ENCODE peak calls at places on chromosomes 11 and 22, in seven cellular contexts. A is AG10803, T is left ventricle myocardium inferior, G is uterus, U is neural crest cell, I is GM06990, K is progenitor cell of endocrine pancreas. Q is an unnamed sample.

GRCh38 chr11:62542750-62543567 is 3.6 kb downstream of the AHNAK start:
- DNase-seq in A (peak), T (peak), I (peak), K (peak), U (peak), G (peak), Q (peak)

GRCh38 chr11:132301900-132302299 is 931.5 kb downstream of the NTM start:
- DNase-seq in G (no peak), K (no peak), T (no peak), A (no peak), U (no peak), I (no peak), Q (no peak)

GRCh38 chr22:44486538-44486937 is 11.5 kb downstream of the RTL6 start:
- DNase-seq in U (no peak), K (no peak), A (no peak), I (no peak), T (no peak), G (no peak), Q (no peak)

GRCh38 chr22:49094151-49094550 is 733.5 kb downstream of the BRD1 start:
- DNase-seq in A (no peak), G (no peak), T (no peak), K (no peak), U (no peak), I (no peak), Q (no peak)

GRCh38 chr22:35046744-35047462 is 19.1 kb upstream of the ISX start:
- DNase-seq in K (no peak), I (no peak), T (no peak), A (no peak), U (no peak), G (no peak), Q (no peak)

GRCh38 chr22:20131593-20131855 is at the start of gene ZDHHC8:
- DNase-seq in I (peak), U (no peak), T (peak), A (peak), K (no peak), G (no peak), Q (peak)

GRCh38 chr22:42324566-42324965 is 54.1 kb upstream of the TCF20 start:
- DNase-seq in K (no peak), A (no peak), T (no peak), G (no peak), U (no peak), I (no peak), Q (no peak)

GRCh38 chr11:47616726-47617416 is 22.7 kb upstream of the C1QTNF4 start:
- DNase-seq in A (peak), I (no peak), U (peak), T (no peak), K (no peak), G (peak), Q (peak)

GRCh38 chr22:18068381-18068988 is 9.3 kb upstream of the PEX26 start:
- DNase-seq in I (no peak), T (no peak), K (no peak), G (peak), A (peak), U (no peak), Q (no peak)

GRCh38 chr11:120153221-120153620 is 15.3 kb upstream of the TRIM29 start:
- DNase-seq in U (no peak), G (no peak), K (no peak), A (no peak), I (no peak), T (no peak), Q (no peak)

GRCh38 chr11:111570796-111571195 is 30.3 kb downstream of the LAYN start:
- DNase-seq in G (no peak), I (no peak), U (no peak), K (no peak), T (no peak), A (no peak), Q (no peak)

GRCh38 chr22:25399649-25400151 is 164.8 kb upstream of the GRK3 start:
- DNase-seq in U (no peak), G (no peak), T (no peak), I (no peak), K (no peak), A (no peak), Q (no peak)

GRCh38 chr11:75557649-75558494 is 4.2 kb upstream of the SERPINH1 start:
- DNase-seq in A (peak), K (no peak), T (no peak), I (no peak), G (peak), U (no peak), Q (no peak)

GRCh38 chr22:21009638-21010425 is 5.1 kb upstream of the P2RX6 start:
- DNase-seq in U (peak), I (no peak), A (peak), K (peak), T (no peak), G (no peak), Q (no peak)

GRCh38 chr11:68343761-68344256 is 31.4 kb downstream of the LRP5 start:
- DNase-seq in K (no peak), G (no peak), I (no peak), U (no peak), A (no peak), T (no peak), Q (no peak)

GRCh38 chr11:114564836-114565235 is 5.2 kb upstream of the NXPE1 start:
- DNase-seq in I (no peak), K (no peak), G (no peak), U (no peak), A (peak), T (no peak), Q (no peak)

GRCh38 chr11:33682446-33682845 is 18.2 kb downstream of the C11orf91 start:
- DNase-seq in U (no peak), K (no peak), T (no peak), G (no peak), I (no peak), A (no peak), Q (no peak)

GRCh38 chr11:8604078-8604723 is 10.2 kb upstream of the STK33 start:
- DNase-seq in U (peak), I (peak), K (peak), A (peak), G (peak), T (peak), Q (peak)
- TF ChIP-seq CTCF in U (peak), I (peak), K (peak), A (peak), G (no peak), T (peak), Q (peak)

GRCh38 chr11:107017433-107018227 is 646 bp downstream of the GUCY1A2 start:
- DNase-seq in T (peak), A (peak), I (peak), U (peak), K (peak), G (peak), Q (peak)
- TF ChIP-seq CTCF in T (peak), A (peak), I (peak), U (peak), K (peak), G (peak), Q (peak)

GRCh38 chr11:63829823-63830489 is 9.0 kb upstream of the MARK2 start:
- DNase-seq in G (no peak), K (no peak), A (no peak), U (peak), I (no peak), T (no peak), Q (peak)
- TF ChIP-seq CTCF in G (no peak), K (peak), A (no peak), U (peak), I (peak), T (peak), Q (peak)

GRCh38 chr11:65377777-65378176 is 4.7 kb downstream of the SLC25A45 start:
- DNase-seq in K (no peak), U (no peak), A (no peak), I (no peak), G (no peak), T (no peak), Q (no peak)
- TF ChIP-seq CTCF in K (peak), U (no peak), A (no peak), I (no peak), G (no peak), T (no peak), Q (no peak)

GRCh38 chr11:3953327-3953726 is 97.9 kb downstream of the STIM1 start:
- DNase-seq in G (no peak), U (no peak), A (no peak), I (no peak), K (no peak), T (no peak), Q (no peak)
- TF ChIP-seq CTCF in G (no peak), U (no peak), A (no peak), I (no peak), K (no peak), T (no peak), Q (no peak)

GRCh38 chr22:29603358-29604191 is at the start of gene NF2:
- DNase-seq in G (peak), T (peak), A (peak), U (peak), I (peak), K (peak), Q (peak)
- TF ChIP-seq CTCF in G (no peak), T (no peak), A (no peak), U (no peak), I (no peak), K (no peak), Q (peak)

DNA sequence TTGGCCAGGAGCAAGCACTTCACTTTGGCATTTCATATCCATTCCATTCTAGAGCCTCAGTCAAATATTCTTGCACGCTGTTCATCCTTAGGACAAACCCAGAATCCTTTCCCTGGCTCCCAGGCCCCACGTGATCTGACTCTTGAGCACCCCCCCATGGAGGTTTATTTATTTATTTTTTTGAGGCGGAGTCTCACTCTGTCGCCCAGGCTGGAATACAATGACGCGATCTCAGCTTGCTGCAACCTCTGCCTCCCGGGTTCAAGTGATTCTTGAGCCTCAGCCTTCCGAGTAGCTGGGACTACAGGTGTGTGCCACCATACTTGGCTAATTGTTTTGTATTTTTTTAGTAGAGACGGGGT is 12.7 kb upstream of the TSGA10IP start:
- DNase-seq in K (no peak), U (no peak), G (no peak), A (peak), T (no peak), I (no peak), Q (no peak)
- TF ChIP-seq CTCF in K (no peak), U (peak), G (no peak), A (no peak), T (no peak), I (no peak), Q (no peak)

GRCh38 chr11:7694953-7695271 is 11.4 kb downstream of the OVCH2 start:
- DNase-seq in T (no peak), G (no peak), A (no peak), I (no peak), K (no peak), U (no peak), Q (no peak)
- TF ChIP-seq CTCF in T (no peak), G (no peak), A (no peak), I (no peak), K (no peak), U (no peak), Q (no peak)

DNA sequence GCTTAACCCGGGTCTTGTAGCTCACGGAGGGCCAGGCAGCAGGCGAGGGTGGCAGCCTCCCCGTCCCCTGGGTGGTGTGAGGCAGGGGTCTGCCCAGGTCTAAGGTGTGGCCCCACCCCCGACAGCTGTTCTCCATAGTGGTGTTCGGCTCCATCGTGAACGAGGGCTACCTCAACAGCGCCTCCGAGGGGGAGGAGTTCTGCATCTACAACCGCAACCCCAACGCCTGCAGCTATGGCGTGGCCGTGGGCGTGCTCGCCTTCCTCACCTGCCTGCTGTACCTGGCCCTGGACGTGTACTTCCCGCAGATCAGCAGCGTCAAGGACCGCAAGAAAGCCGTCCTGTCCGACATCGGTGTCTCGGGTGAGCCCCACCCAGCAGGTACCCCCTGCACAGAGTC is 24.4 kb downstream of the SYNGR1 start:
- DNase-seq in I (no peak), K (no peak), A (no peak), G (no peak), U (no peak), T (no peak), Q (no peak)
- TF ChIP-seq CTCF in I (no peak), K (no peak), A (no peak), G (no peak), U (no peak), T (no peak), Q (no peak)

GRCh38 chr11:20962581-20962980 is 293.2 kb downstream of the NELL1 start:
- DNase-seq in U (no peak), I (no peak), T (no peak), K (no peak), G (no peak), A (no peak), Q (no peak)
- TF ChIP-seq CTCF in U (no peak), I (no peak), T (no peak), K (no peak), G (no peak), A (no peak), Q (no peak)

Q was measured in GM13976.